ENCODE peak calls at places on chromosomes 11 and 22, in four cellular contexts. J is fibroblast of the aortic adventitia; A is CD4-positive, CD25-positive, alpha-beta regulatory T cell; E is lower lobe of right lung. H is an unnamed sample.

GRCh38 chr11:65126624-65127274 is 4.6 kb downstream of the MRPL49 start:
- DNase-seq in J (no peak), A (no peak), E (no peak), H (no peak)

GRCh38 chr11:2679011-2679676 is 20.6 kb downstream of the KCNQ1OT1 start:
- DNase-seq in J (no peak), A (no peak), E (no peak), H (no peak)

GRCh38 chr11:2700415-2701211 is 819 bp upstream of the KCNQ1OT1 start:
- DNase-seq in J (peak; percentile 12), A (peak; percentile 31), E (peak; percentile 83), H (peak; percentile 74)

GRCh38 chr11:36300651-36301050 is 4.6 kb downstream of the PRR5L start:
- DNase-seq in J (peak; percentile 74), A (no peak), E (peak; percentile 60), H (no peak)

GRCh38 chr11:70900540-70900939 is 351.8 kb downstream of the SHANK2 start:
- DNase-seq in J (no peak), A (no peak), E (peak; percentile 20), H (no peak)

GRCh38 chr11:61959026-61959608 is 8.3 kb downstream of the FTH1 start:
- DNase-seq in J (no peak), A (no peak), E (no peak), H (no peak)

GRCh38 chr22:25668437-25668836 is 73.6 kb upstream of the MYO18B start:
- DNase-seq in J (peak; percentile 91), A (no peak), E (no peak), H (no peak)

GRCh38 chr11:88535916-88536547 is 198.5 kb upstream of the CTSC start:
- DNase-seq in J (peak; percentile 92), A (peak; percentile 15), E (no peak), H (peak; percentile 15)

GRCh38 chr22:26547426-26547825 is 35.2 kb upstream of the TFIP11 start:
- DNase-seq in J (no peak), A (peak; percentile 36), E (no peak), H (no peak)

GRCh38 chr22:25987948-25988347 is 181.3 kb upstream of the SEZ6L start:
- DNase-seq in J (no peak), A (peak; percentile 16), E (no peak), H (no peak)

GRCh38 chr11:63889344-63889743 is 27.6 kb downstream of the RCOR2 start:
- DNase-seq in J (no peak), A (no peak), E (no peak), H (no peak)
- H3K4me3 ChIP-seq in J (no peak overlapping the region), A (peak overlapping the region; percentile 85), E (peak overlapping the region; percentile 48), H (no peak overlapping the region)

DNA sequence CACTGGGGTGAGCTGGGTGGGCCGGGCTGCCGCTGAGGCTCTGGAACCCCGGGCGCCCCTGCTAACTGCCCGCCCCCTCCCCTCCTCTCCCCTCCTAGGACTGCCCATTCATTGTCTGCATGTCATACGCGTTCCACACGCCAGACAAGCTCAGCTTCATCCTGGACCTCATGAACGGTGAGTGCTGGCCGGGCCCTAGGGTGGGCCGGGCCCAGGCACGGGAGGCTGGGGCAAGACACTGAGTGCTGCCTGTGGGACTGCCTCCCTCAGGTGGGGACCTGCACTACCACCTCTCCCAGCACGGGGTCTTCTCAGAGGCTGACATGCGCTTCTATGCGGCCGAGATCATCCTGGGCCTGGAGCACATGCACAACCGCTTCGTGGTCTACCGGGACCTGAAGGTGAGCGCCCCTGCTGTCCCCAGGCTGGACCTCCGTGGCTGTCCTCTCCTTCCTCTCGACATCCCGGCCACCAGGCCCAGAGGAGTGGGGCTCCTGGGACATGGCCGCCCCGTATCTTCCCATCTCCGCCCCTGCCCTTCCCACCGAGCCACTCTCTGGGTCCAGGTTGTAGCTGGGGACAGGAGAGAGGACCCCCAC is 7.5 kb upstream of the ANKRD13D start:
- DNase-seq in J (no peak), A (no peak), E (peak; percentile 41), H (no peak)
- H3K4me3 ChIP-seq in J (no peak overlapping the region), A (no peak overlapping the region), E (no peak overlapping the region), H (no peak overlapping the region)

GRCh38 chr22:43862074-43862881 is at the start of gene SULT4A1:
- DNase-seq in J (peak; percentile 17), A (no peak), E (no peak), H (no peak)
- H3K4me3 ChIP-seq in J (peak within 1 kb of the TSS; percentile 60), A (no peak within 1 kb of the TSS), E (no peak within 1 kb of the TSS), H (no peak within 1 kb of the TSS)

GRCh38 chr22:29207562-29208501 is 2.1 kb downstream of the EMID1 start:
- DNase-seq in J (no peak), A (no peak), E (no peak), H (no peak)
- H3K4me3 ChIP-seq in J (no peak overlapping the region), A (no peak overlapping the region), E (no peak overlapping the region), H (peak overlapping the region; percentile 91)

DNA sequence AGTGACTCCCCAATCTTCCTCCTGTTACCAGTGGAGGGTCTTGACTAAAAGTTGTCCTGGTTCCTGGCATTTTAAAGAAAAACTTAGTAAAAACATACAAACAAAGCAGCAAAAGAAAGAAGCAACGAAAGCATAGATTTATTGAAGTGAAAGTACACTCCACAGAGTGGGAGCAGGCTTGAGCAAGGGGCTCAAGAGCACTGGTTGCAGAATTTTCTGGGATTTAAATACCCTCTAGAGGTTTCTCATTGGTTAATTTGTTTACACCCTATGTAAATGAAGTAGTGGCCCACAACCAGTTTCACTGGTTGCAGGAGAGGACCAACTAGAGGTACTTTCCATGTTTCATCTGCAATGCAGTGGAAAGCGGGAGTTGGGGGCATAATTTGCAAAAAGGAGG is 10.7 kb downstream of the FAM111B start:
- DNase-seq in J (no peak), A (no peak), E (no peak), H (no peak)
- H3K4me3 ChIP-seq in J (no peak overlapping the region), A (no peak overlapping the region), E (no peak overlapping the region), H (no peak overlapping the region)

GRCh38 chr22:40727607-40728325 is 48.5 kb downstream of the MCHR1 start:
- DNase-seq in J (no peak), A (peak; percentile 45), E (no peak), H (no peak)

GRCh38 chr22:40733919-40734318 is 54.6 kb downstream of the MCHR1 start:
- DNase-seq in J (no peak), A (no peak), E (no peak), H (no peak)

GRCh38 chr22:40729284-40729683 is 50.0 kb downstream of the MCHR1 start:
- DNase-seq in J (no peak), A (no peak), E (no peak), H (no peak)

GRCh38 chr22:40732996-40733292 is 53.7 kb downstream of the MCHR1 start:
- DNase-seq in J (no peak), A (no peak), E (no peak), H (no peak)

DNA sequence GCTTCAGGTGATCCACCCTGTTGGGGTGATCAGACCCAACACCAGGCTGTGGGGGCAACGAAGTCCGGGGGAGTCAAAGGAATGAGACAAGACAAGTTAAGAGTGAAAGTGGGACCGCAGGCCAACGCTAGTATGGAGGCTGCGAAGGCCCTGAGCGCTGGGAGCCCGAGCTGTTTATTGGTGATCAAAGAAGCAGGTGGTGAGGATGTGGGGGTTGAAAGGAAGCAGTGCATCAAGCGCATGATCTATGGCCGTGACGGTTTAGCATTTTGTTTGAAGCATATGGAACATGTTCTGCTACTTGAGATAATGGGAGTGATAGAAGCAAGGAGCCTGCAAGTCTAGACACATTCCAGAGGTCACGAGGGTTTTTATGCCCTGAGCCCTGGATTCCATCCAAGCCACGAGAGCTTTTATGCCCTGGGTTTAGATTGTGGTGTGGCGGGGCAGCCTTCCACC is 49.5 kb downstream of the MCHR1 start:
- DNase-seq in J (peak; percentile 37), A (peak; percentile 88), E (peak; percentile 51), H (no peak)
- H3K4me3 ChIP-seq in J (no peak overlapping the region), A (peak overlapping the region; percentile 19), E (no peak overlapping the region), H (no peak overlapping the region)

H was measured in GM06990.